ENCODE peak calls at places on chromosomes 3 and 15, in eight cellular contexts. V is GM06990, W is upper lobe of right lung, Y is hepatocyte, B is A549, T is HFF-Myc, S is choroid plexus epithelial cell, M is AG04450. A is an unnamed sample.

GRCh38 chr15:94230886-94231727 is at the start of gene MCTP2:
- DNase-seq in V (peak), W (peak), Y (peak), B (peak), T (no peak), S (peak), M (peak), A (peak)

GRCh38 chr15:28961391-28961790 is 75.6 kb downstream of the APBA2 start:
- DNase-seq in V (no peak), W (no peak), Y (no peak), B (no peak), T (no peak), S (no peak), M (no peak), A (no peak)

GRCh38 chr15:27912283-27912682 is 186.8 kb downstream of the OCA2 start:
- DNase-seq in V (no peak), W (no peak), Y (no peak), B (no peak), T (no peak), S (no peak), M (no peak), A (no peak)

GRCh38 chr3:39870706-39871105 is 61.3 kb downstream of the MYRIP start:
- DNase-seq in V (no peak), W (no peak), Y (no peak), B (no peak), T (no peak), S (no peak), M (no peak), A (no peak)

GRCh38 chr3:114214542-114215341 is 22.6 kb downstream of the ZNF80 start:
- DNase-seq in V (peak), W (no peak), Y (no peak), B (no peak), T (no peak), S (peak), M (no peak), A (no peak)

GRCh38 chr3:48707157-48707556 is 9.9 kb downstream of the IP6K2 start:
- DNase-seq in V (no peak), W (no peak), Y (no peak), B (no peak), T (no peak), S (no peak), M (no peak), A (no peak)

GRCh38 chr3:185503467-185503975 is 4.7 kb upstream of the TMEM41A start:
- DNase-seq in V (no peak), W (no peak), Y (peak), B (no peak), T (no peak), S (no peak), M (no peak), A (no peak)

GRCh38 chr3:194682189-194682588 is 3.5 kb upstream of the FAM43A start:
- DNase-seq in V (no peak), W (no peak), Y (no peak), B (no peak), T (no peak), S (no peak), M (no peak), A (no peak)

GRCh38 chr3:184805351-184806038 is 6.5 kb upstream of the VPS8 start:
- DNase-seq in V (no peak), W (no peak), Y (peak), B (no peak), T (no peak), S (peak), M (no peak), A (no peak)

GRCh38 chr3:149659173-149659468 is 1.3 kb upstream of the WWTR1 start:
- DNase-seq in V (no peak), W (no peak), Y (no peak), B (no peak), T (no peak), S (peak), M (no peak), A (peak)

GRCh38 chr3:149657458-149657795 is 398 bp downstream of the WWTR1 start:
- DNase-seq in V (no peak), W (peak), Y (peak), B (peak), T (no peak), S (peak), M (no peak), A (no peak)

GRCh38 chr3:149657796-149658443 is at the start of gene WWTR1:
- DNase-seq in V (peak), W (peak), Y (peak), B (peak), T (peak), S (peak), M (peak), A (no peak)

GRCh38 chr3:149660462-149660861 is 2.6 kb upstream of the WWTR1 start:
- DNase-seq in V (no peak), W (no peak), Y (no peak), B (peak), T (no peak), S (no peak), M (no peak), A (no peak)

DNA sequence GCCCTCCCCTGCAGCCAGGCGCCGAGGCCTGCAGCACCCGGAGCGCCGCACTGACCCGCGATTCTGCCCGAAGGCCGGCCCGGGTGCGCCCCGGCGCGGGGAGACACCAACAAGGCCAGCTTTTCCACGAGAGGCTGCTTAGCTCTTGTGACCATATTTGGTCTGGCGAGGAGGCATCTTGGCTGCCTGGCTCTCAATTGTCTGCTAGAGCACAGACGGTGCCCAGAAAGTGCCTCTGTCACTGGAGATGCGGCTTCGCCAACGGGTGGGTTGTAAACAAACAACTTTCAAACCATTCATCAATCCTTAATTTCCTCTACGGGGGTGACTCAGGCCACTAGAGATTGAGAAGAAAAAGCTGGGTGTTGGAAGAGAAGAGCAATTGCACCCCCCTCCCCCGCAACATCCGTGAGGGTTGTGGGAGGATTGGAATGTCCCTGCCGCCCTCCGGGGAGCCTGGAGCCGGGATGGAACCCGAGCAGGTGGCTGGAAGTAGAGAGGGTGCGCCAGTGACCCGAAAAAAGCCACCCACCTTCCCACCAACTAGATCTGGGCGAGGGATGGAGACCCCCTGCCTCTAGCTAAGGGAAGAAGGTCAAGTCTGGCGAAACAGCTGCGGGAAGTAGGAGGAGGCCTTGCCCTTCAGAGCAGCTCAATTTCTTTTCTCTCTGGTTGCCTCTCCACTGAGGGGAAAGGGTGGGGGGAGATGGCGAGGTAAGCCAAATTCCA is 783 bp upstream of the WWTR1 start:
- DNase-seq in V (no peak), W (peak), Y (peak), B (no peak), T (peak), S (peak), M (peak), A (no peak)
- TF ChIP-seq CTCF in V (peak), W (peak), Y (peak), B (no peak), T (no peak), S (peak), M (no peak), A (no peak)

DNA sequence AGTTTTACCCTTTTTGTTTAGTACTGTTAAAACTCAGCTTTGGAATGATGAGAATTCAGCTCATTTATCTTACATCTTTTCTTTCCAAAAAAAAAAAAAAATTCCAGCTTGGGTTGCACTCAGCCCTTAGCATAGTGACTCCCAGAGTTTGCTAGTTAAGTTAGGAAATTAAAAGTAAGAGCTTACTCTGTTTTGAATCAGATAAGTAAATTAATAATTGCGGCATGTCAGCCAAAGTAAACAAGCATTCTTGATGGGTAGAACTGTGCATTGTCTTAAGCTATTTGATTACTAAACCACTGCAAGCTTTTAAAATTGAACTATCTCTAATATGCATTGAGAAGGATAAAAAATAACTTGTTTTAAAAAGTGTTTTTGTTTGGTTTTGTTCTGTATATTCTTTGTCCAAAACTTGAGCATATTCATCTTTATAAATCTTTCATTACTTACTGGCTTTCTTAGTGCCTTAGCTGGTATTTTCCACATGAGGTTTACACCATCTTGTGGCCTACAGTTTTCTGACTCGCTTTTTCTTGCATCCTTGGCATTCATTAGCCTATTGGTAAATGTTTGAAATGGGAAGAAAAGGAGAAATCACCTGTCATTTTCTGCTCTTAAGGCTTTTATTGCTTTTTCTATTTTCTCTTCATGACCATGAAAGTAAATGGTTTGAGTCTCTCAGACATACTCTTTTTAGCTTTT is 107.6 kb downstream of the FILIP1L start:
- DNase-seq in V (no peak), W (no peak), Y (no peak), B (peak), T (no peak), S (peak), M (peak), A (peak)
- TF ChIP-seq CTCF in V (no peak), W (no peak), Y (peak), B (no peak), T (no peak), S (peak), M (peak), A (no peak)

DNA sequence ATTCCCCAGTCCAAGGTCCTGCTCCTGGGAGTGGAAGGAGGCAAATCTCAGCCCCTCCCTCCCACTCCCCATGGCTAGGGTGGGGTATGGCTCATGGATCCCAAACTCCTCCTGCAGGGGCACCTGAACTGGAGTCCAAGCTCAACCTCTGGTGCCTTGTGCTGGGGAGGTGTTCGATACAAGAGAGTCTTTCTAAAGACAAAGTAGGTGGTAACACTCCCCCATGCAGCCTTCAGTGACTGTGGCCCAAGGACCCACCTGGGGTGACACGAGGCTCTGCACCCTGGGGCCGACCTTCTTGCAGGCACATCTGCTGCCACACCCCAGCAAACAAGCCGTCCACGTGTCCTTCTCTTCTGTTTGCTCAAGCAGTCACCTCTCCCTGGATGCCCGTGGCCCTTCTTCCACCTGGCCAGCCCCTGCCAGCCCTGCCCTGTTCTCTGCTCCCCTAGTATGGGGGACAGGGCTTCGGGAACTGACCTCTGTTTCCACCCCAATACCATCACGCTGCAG is 36.7 kb upstream of the SLC6A11 start:
- DNase-seq in V (no peak), W (no peak), Y (no peak), B (no peak), T (no peak), S (no peak), M (no peak), A (peak)
- TF ChIP-seq CTCF in V (no peak), W (no peak), Y (no peak), B (no peak), T (no peak), S (no peak), M (no peak), A (no peak)

GRCh38 chr3:65666426-65667091 is 372.2 kb downstream of the MAGI1 start:
- DNase-seq in V (no peak), W (no peak), Y (no peak), B (no peak), T (no peak), S (peak), M (peak), A (no peak)
- TF ChIP-seq CTCF in V (no peak), W (no peak), Y (no peak), B (no peak), T (peak), S (peak), M (peak), A (no peak)

DNA sequence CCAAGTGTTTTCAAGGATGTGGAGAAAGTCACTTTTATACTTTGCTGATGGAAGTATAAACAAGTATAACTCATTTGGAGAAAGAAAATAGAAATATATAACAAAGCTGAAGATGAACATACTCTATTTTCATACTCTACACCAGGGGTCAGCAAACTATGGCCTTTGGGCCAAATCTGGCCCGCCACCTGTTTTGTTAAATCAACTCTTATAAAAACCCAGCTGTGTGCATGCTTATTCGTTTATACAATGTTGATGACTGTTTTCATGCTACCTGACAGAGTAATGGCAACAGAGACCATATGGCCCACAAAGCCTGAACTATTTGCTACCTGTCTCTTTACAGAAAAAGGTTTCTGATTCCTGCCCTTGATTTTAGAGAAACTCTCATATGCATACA is 124.0 kb downstream of the NR1D2 start:
- DNase-seq in V (no peak), W (no peak), Y (peak), B (peak), T (no peak), S (no peak), M (no peak), A (peak)
- TF ChIP-seq CTCF in V (no peak), W (peak), Y (peak), B (peak), T (peak), S (peak), M (no peak), A (peak)

DNA sequence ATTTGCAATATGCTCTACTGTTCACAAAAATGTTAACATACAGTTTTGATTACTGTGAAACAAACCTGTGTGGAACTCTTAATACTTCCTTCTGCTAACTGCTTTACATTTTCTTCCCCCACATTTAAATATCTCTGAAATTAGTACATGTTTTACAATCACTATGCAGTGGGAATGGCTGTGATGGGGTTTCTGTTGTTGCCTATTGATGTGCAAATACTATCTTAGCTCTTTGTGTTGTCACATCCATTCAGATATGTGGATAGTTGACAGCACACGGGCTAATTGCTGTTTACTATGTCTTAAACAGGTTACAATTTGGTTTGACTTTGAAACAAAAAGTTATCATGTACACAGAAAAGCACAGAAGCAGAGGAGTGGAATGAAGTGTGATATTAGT is 95.8 kb upstream of the CCNL1 start:
- DNase-seq in V (no peak), W (no peak), Y (no peak), B (no peak), T (no peak), S (no peak), M (no peak), A (no peak)
- TF ChIP-seq CTCF in V (no peak), W (no peak), Y (no peak), B (no peak), T (no peak), S (no peak), M (no peak), A (no peak)

DNA sequence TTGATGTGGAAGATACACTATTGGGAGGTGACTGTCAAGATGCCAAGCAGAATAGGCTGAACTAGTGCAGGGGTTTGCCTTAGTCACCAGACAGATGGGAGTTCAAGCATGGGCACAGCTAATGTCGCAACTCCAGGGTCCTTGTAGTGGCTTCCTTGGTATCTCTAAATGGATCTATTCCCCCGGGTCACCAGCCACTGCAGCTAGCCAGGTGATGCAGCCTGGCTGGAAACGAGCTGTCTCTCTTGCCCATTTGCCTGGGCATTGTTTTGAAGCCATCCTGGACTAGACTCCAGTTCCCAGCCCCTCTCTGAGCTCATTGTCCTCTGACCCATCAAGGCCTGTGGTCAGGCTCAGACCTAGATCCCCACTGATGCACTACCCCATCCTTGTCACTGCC is 8.4 kb upstream of the CPEB1 start:
- DNase-seq in V (no peak), W (no peak), Y (no peak), B (no peak), T (no peak), S (no peak), M (no peak), A (no peak)
- TF ChIP-seq CTCF in V (no peak), W (no peak), Y (no peak), B (no peak), T (no peak), S (no peak), M (no peak), A (no peak)

GRCh38 chr3:152384412-152384811 is 115.7 kb downstream of the MBNL1 start:
- DNase-seq in V (no peak), W (no peak), Y (no peak), B (no peak), T (no peak), S (no peak), M (no peak), A (no peak)
- TF ChIP-seq CTCF in V (no peak), W (no peak), Y (no peak), B (no peak), T (no peak), S (no peak), M (no peak), A (no peak)

DNA sequence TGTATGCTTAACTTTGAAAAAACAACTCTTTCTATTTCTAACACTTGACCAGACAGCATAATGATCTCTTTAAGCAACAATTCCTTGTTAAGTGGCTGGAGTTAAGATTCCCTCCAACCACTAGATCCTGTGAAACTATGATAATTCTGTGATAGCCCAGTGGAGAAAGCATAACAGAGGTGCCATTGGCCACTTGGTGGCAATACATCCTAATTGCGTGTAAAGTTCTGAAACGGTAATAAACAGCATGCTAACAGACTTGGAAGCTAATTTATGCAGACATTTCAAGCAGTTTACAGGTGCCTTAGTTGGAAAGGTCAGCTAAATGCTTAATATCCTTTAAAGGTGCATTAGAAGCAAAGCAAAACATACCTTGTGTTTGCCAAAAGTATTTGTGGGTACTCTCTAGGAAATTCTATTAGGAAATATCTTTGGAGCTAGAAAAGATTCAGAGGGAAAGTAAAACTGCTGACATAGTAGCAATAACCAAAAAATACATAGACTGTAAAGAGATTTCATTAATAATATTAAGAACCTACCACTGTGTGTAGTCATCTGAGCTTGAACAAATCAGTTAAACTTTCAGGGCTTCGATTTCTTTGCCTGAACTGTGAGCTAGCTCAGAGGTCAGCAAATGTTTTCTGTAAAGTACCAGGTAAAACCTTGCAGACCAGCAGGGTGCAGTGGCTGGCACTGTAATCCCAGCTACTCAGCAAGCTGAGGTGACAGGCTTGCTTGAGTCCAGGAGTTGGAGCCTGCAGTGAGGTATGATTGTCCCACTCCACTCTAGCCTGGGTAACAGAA is 19.0 kb upstream of the CSTA start:
- DNase-seq in V (no peak), W (no peak), Y (peak), B (peak), T (no peak), S (peak), M (no peak), A (peak)
- TF ChIP-seq CTCF in V (peak), W (no peak), Y (peak), B (peak), T (no peak), S (peak), M (peak), A (peak)

GRCh38 chr15:43510230-43511011 is 7.0 kb upstream of the MAP1A start:
- DNase-seq in V (peak), W (peak), Y (peak), B (peak), T (peak), S (peak), M (peak), A (peak)

GRCh38 chr15:43509002-43509922 is 8.1 kb upstream of the MAP1A start:
- DNase-seq in V (no peak), W (peak), Y (no peak), B (no peak), T (no peak), S (peak), M (no peak), A (no peak)

GRCh38 chr15:43509923-43510229 is 7.5 kb upstream of the MAP1A start:
- DNase-seq in V (no peak), W (no peak), Y (peak), B (no peak), T (no peak), S (no peak), M (no peak), A (no peak)

GRCh38 chr15:43513550-43513949 is 3.9 kb upstream of the MAP1A start:
- DNase-seq in V (no peak), W (no peak), Y (no peak), B (no peak), T (no peak), S (no peak), M (no peak), A (no peak)

GRCh38 chr15:43511012-43511885 is 6.2 kb upstream of the MAP1A start:
- DNase-seq in V (no peak), W (no peak), Y (peak), B (peak), T (no peak), S (peak), M (no peak), A (no peak)
- TF ChIP-seq CTCF in V (peak), W (no peak), Y (peak), B (peak), T (peak), S (peak), M (peak), A (peak)

A was measured in LNCaP clone FGC.